ENCODE peak calls at places on chromosomes 2 and 18, in six cellular contexts. One of them, this sample, is unnamed.

GRCh38 chr18:34709631-34710429 is at the start of gene DTNA:
- DNase-seq in neural progenitor cell: peak
- DNase-seq in LNCaP clone FGC: no peak
- DNase-seq in astrocyte: peak
- DNase-seq in HFFc6: peak
- DNase-seq in GM20000: no peak
- DNase-seq in this sample: no peak

GRCh38 chr2:68487773-68488355 is 20.5 kb downstream of the APLF start:
- DNase-seq in neural progenitor cell: peak
- DNase-seq in LNCaP clone FGC: no peak
- DNase-seq in astrocyte: peak
- DNase-seq in HFFc6: peak
- DNase-seq in GM20000: peak
- DNase-seq in this sample: no peak

GRCh38 chr18:79560861-79561210 is 118.8 kb upstream of the CTDP1 start:
- DNase-seq in neural progenitor cell: no peak
- DNase-seq in LNCaP clone FGC: no peak
- DNase-seq in astrocyte: no peak
- DNase-seq in HFFc6: no peak
- DNase-seq in GM20000: no peak
- DNase-seq in this sample: no peak

GRCh38 chr2:168935810-168936581 is 34.9 kb downstream of the G6PC2 start:
- DNase-seq in neural progenitor cell: no peak
- DNase-seq in LNCaP clone FGC: no peak
- DNase-seq in astrocyte: peak
- DNase-seq in HFFc6: peak
- DNase-seq in GM20000: no peak
- DNase-seq in this sample: no peak

GRCh38 chr2:68837164-68837860 is 33.9 kb downstream of the BMP10 start:
- DNase-seq in neural progenitor cell: peak
- DNase-seq in LNCaP clone FGC: no peak
- DNase-seq in astrocyte: no peak
- DNase-seq in HFFc6: no peak
- DNase-seq in GM20000: peak
- DNase-seq in this sample: peak

GRCh38 chr18:55523001-55523400 is 65.0 kb downstream of the TCF4 start:
- DNase-seq in neural progenitor cell: no peak
- DNase-seq in LNCaP clone FGC: no peak
- DNase-seq in astrocyte: no peak
- DNase-seq in HFFc6: no peak
- DNase-seq in GM20000: no peak
- DNase-seq in this sample: no peak

GRCh38 chr2:43399515-43400245 is 173.3 kb upstream of the ZFP36L2 start:
- DNase-seq in neural progenitor cell: no peak
- DNase-seq in LNCaP clone FGC: no peak
- DNase-seq in astrocyte: peak
- DNase-seq in HFFc6: peak
- DNase-seq in GM20000: no peak
- DNase-seq in this sample: no peak

GRCh38 chr2:86794866-86795265 is 4.2 kb upstream of the CD8A start:
- DNase-seq in neural progenitor cell: no peak
- DNase-seq in LNCaP clone FGC: no peak
- DNase-seq in astrocyte: no peak
- DNase-seq in HFFc6: no peak
- DNase-seq in GM20000: no peak
- DNase-seq in this sample: no peak

GRCh38 chr18:56709463-56709862 is 58.3 kb downstream of the WDR7 start:
- DNase-seq in neural progenitor cell: no peak
- DNase-seq in LNCaP clone FGC: no peak
- DNase-seq in astrocyte: peak
- DNase-seq in HFFc6: peak
- DNase-seq in GM20000: peak
- DNase-seq in this sample: no peak

GRCh38 chr2:200086911-200087310 is 131.5 kb downstream of the MAIP1 start:
- DNase-seq in neural progenitor cell: no peak
- DNase-seq in LNCaP clone FGC: no peak
- DNase-seq in astrocyte: no peak
- DNase-seq in HFFc6: no peak
- DNase-seq in GM20000: no peak
- DNase-seq in this sample: no peak

GRCh38 chr2:37454851-37455762 is 110.7 kb downstream of the QPCT start:
- DNase-seq in neural progenitor cell: no peak
- DNase-seq in LNCaP clone FGC: no peak
- DNase-seq in astrocyte: peak
- DNase-seq in HFFc6: no peak
- DNase-seq in GM20000: no peak
- DNase-seq in this sample: no peak

GRCh38 chr2:202965810-202966454 is 48.7 kb upstream of the NBEAL1 start:
- DNase-seq in neural progenitor cell: peak
- DNase-seq in LNCaP clone FGC: no peak
- DNase-seq in astrocyte: peak
- DNase-seq in HFFc6: no peak
- DNase-seq in GM20000: peak
- DNase-seq in this sample: no peak

GRCh38 chr2:5937865-5938565 is 245.8 kb downstream of the SOX11 start:
- DNase-seq in neural progenitor cell: no peak
- DNase-seq in LNCaP clone FGC: no peak
- DNase-seq in astrocyte: peak
- DNase-seq in HFFc6: no peak
- DNase-seq in GM20000: no peak
- DNase-seq in this sample: no peak

GRCh38 chr2:23645181-23645808 is 260.3 kb downstream of the KLHL29 start:
- DNase-seq in neural progenitor cell: no peak
- DNase-seq in LNCaP clone FGC: no peak
- DNase-seq in astrocyte: no peak
- DNase-seq in HFFc6: no peak
- DNase-seq in GM20000: no peak
- DNase-seq in this sample: no peak

GRCh38 chr2:96340493-96341414 is 5.2 kb downstream of the NCAPH start:
- DNase-seq in neural progenitor cell: no peak
- DNase-seq in LNCaP clone FGC: peak
- DNase-seq in astrocyte: no peak
- DNase-seq in HFFc6: peak
- DNase-seq in GM20000: no peak
- DNase-seq in this sample: no peak

GRCh38 chr18:70015127-70015526 is 67.5 kb upstream of the CD226 start:
- DNase-seq in neural progenitor cell: no peak
- DNase-seq in LNCaP clone FGC: no peak
- DNase-seq in astrocyte: no peak
- DNase-seq in HFFc6: no peak
- DNase-seq in GM20000: no peak
- DNase-seq in this sample: no peak

GRCh38 chr2:117957616-117958015 is 56.3 kb downstream of the CCDC93 start:
- DNase-seq in neural progenitor cell: no peak
- DNase-seq in LNCaP clone FGC: no peak
- DNase-seq in astrocyte: no peak
- DNase-seq in HFFc6: no peak
- DNase-seq in GM20000: no peak
- DNase-seq in this sample: no peak

GRCh38 chr2:158501301-158501700 is 44.5 kb downstream of the PKP4 start:
- DNase-seq in neural progenitor cell: no peak
- DNase-seq in LNCaP clone FGC: no peak
- DNase-seq in astrocyte: no peak
- DNase-seq in HFFc6: no peak
- DNase-seq in GM20000: no peak
- DNase-seq in this sample: no peak

GRCh38 chr2:82198809-82199492 is 1894.4 kb upstream of the LRRTM1 start:
- DNase-seq in neural progenitor cell: no peak
- DNase-seq in LNCaP clone FGC: no peak
- DNase-seq in astrocyte: no peak
- DNase-seq in HFFc6: no peak
- DNase-seq in GM20000: no peak
- DNase-seq in this sample: no peak

GRCh38 chr2:206728277-206729199 is 10.3 kb upstream of the DYTN start:
- DNase-seq in neural progenitor cell: no peak
- DNase-seq in LNCaP clone FGC: no peak
- DNase-seq in astrocyte: peak
- DNase-seq in HFFc6: no peak
- DNase-seq in GM20000: no peak
- DNase-seq in this sample: no peak

GRCh38 chr2:195587966-195588365 is 69.1 kb upstream of the SLC39A10 start:
- DNase-seq in neural progenitor cell: no peak
- DNase-seq in LNCaP clone FGC: no peak
- DNase-seq in astrocyte: no peak
- DNase-seq in HFFc6: no peak
- DNase-seq in GM20000: no peak
- DNase-seq in this sample: no peak

GRCh38 chr2:101733257-101733993 is 35.9 kb downstream of the MAP4K4 start:
- DNase-seq in neural progenitor cell: no peak
- DNase-seq in LNCaP clone FGC: no peak
- DNase-seq in astrocyte: no peak
- DNase-seq in HFFc6: no peak
- DNase-seq in GM20000: no peak
- DNase-seq in this sample: no peak

GRCh38 chr2:136997550-136997949 is 232.2 kb downstream of the THSD7B start:
- DNase-seq in neural progenitor cell: no peak
- DNase-seq in LNCaP clone FGC: no peak
- DNase-seq in astrocyte: peak
- DNase-seq in HFFc6: no peak
- DNase-seq in GM20000: no peak
- DNase-seq in this sample: no peak

GRCh38 chr2:214674278-214674677 is 135.2 kb downstream of the BARD1 start:
- DNase-seq in neural progenitor cell: no peak
- DNase-seq in LNCaP clone FGC: no peak
- DNase-seq in astrocyte: no peak
- DNase-seq in HFFc6: no peak
- DNase-seq in GM20000: peak
- DNase-seq in this sample: no peak

GRCh38 chr2:28340312-28341202 is 52.1 kb upstream of the FOSL2 start:
- DNase-seq in neural progenitor cell: no peak
- DNase-seq in LNCaP clone FGC: no peak
- DNase-seq in astrocyte: no peak
- DNase-seq in HFFc6: no peak
- DNase-seq in GM20000: no peak
- DNase-seq in this sample: peak

GRCh38 chr2:55887906-55888625 is 35.5 kb downstream of the EFEMP1 start:
- DNase-seq in neural progenitor cell: no peak
- DNase-seq in LNCaP clone FGC: no peak
- DNase-seq in astrocyte: peak
- DNase-seq in HFFc6: peak
- DNase-seq in GM20000: no peak
- DNase-seq in this sample: no peak

GRCh38 chr18:77067315-77068061 is 65.1 kb downstream of the MBP start:
- DNase-seq in neural progenitor cell: no peak
- DNase-seq in LNCaP clone FGC: no peak
- DNase-seq in astrocyte: peak
- DNase-seq in HFFc6: peak
- DNase-seq in GM20000: no peak
- DNase-seq in this sample: peak

GRCh38 chr2:32446362-32446761 is 89.5 kb downstream of the BIRC6 start:
- DNase-seq in neural progenitor cell: peak
- DNase-seq in LNCaP clone FGC: no peak
- DNase-seq in astrocyte: no peak
- DNase-seq in HFFc6: no peak
- DNase-seq in GM20000: no peak
- DNase-seq in this sample: no peak

GRCh38 chr2:240819404-240820013 is 510 bp downstream of the KIF1A start:
- DNase-seq in neural progenitor cell: peak
- DNase-seq in LNCaP clone FGC: no peak
- DNase-seq in astrocyte: no peak
- DNase-seq in HFFc6: no peak
- DNase-seq in GM20000: no peak
- DNase-seq in this sample: no peak

GRCh38 chr2:98730851-98731708 is at the start of gene MGAT4A:
- DNase-seq in neural progenitor cell: peak
- DNase-seq in LNCaP clone FGC: no peak
- DNase-seq in astrocyte: no peak
- DNase-seq in HFFc6: no peak
- DNase-seq in GM20000: peak
- DNase-seq in this sample: peak
- TF ChIP-seq CTCF in neural progenitor cell: no peak
- TF ChIP-seq CTCF in LNCaP clone FGC: peak
- TF ChIP-seq CTCF in astrocyte: no peak
- TF ChIP-seq CTCF in HFFc6: no peak
- TF ChIP-seq CTCF in GM20000: no peak
- TF ChIP-seq CTCF in this sample: no peak

DNA sequence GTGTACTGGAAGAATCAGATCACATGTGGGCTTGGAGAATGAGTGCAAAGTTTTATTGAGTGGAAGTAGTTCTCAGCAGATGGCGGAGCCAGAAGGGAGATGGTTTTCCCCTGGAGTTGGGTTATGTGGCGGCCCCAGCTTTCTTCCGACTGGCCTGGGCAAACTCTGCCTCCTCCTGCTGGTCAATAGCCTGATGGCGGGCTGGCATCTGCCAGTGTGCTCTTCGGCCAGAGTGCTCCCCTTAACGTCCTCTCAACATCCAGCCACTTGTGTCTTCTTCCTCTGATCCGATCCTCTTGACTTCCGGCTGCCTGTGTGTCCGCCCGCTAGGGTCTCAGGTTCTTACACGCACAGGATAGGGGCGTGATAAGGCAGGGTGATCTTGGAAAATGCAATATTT is 741.3 kb downstream of the RNF144A start:
- DNase-seq in neural progenitor cell: no peak
- DNase-seq in LNCaP clone FGC: no peak
- DNase-seq in astrocyte: no peak
- DNase-seq in HFFc6: no peak
- DNase-seq in GM20000: no peak
- DNase-seq in this sample: no peak
- TF ChIP-seq CTCF in neural progenitor cell: peak
- TF ChIP-seq CTCF in LNCaP clone FGC: no peak
- TF ChIP-seq CTCF in astrocyte: no peak
- TF ChIP-seq CTCF in HFFc6: no peak
- TF ChIP-seq CTCF in GM20000: no peak
- TF ChIP-seq CTCF in this sample: no peak

GRCh38 chr2:35355056-35355455 is 1000.5 kb upstream of the CRIM1 start:
- DNase-seq in neural progenitor cell: no peak
- DNase-seq in LNCaP clone FGC: no peak
- DNase-seq in astrocyte: no peak
- DNase-seq in HFFc6: no peak
- DNase-seq in GM20000: no peak
- DNase-seq in this sample: no peak

GRCh38 chr2:35356332-35356731 is 999.2 kb upstream of the CRIM1 start:
- DNase-seq in neural progenitor cell: no peak
- DNase-seq in LNCaP clone FGC: no peak
- DNase-seq in astrocyte: no peak
- DNase-seq in HFFc6: no peak
- DNase-seq in GM20000: no peak
- DNase-seq in this sample: no peak
- TF ChIP-seq CTCF in neural progenitor cell: no peak
- TF ChIP-seq CTCF in LNCaP clone FGC: no peak
- TF ChIP-seq CTCF in astrocyte: no peak
- TF ChIP-seq CTCF in HFFc6: no peak
- TF ChIP-seq CTCF in GM20000: no peak
- TF ChIP-seq CTCF in this sample: no peak

DNA sequence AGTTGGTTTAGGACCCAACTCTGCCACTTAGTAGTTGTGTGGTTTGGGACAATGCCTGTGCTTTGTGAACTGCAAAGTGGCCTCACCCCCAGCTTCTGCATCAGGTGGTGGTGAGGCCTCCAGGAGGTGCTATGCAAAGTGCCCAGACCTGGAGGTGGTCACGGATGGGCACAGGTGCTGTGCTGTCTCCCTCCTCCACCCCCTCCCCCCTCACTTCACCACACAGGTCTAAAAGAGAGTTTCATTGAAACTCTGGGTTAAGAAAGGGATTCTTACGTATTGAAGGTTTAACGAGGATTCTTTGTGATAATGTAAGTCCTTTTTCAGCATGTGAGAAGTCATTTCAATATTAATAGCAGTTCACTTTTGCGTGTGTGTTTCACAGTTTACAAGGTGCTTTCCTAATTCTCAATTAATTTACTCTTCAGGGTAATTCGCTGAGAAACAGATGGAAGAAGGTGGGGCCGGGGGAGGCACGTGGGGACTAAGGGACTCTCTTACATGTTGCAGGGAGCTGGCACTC is 369.9 kb downstream of the LPIN1 start:
- DNase-seq in neural progenitor cell: no peak
- DNase-seq in LNCaP clone FGC: no peak
- DNase-seq in astrocyte: no peak
- DNase-seq in HFFc6: no peak
- DNase-seq in GM20000: no peak
- DNase-seq in this sample: no peak
- TF ChIP-seq CTCF in neural progenitor cell: no peak
- TF ChIP-seq CTCF in LNCaP clone FGC: no peak
- TF ChIP-seq CTCF in astrocyte: no peak
- TF ChIP-seq CTCF in HFFc6: no peak
- TF ChIP-seq CTCF in GM20000: no peak
- TF ChIP-seq CTCF in this sample: no peak